ENCODE peak calls at places on chromosomes 6 and 20, in five cellular contexts. One of them, this sample, is unnamed.

GRCh38 chr6:112956696-112957525 is 609.8 kb downstream of the RFPL4B start:
- DNase-seq in activated CD4-positive, alpha-beta T cell treated with anti-CD3 and anti-CD28 coated beads, Interleukin-2, amount 50 U/mL, for 1 hour: no peak
- DNase-seq in RCC 7860: no peak
- DNase-seq in SHP77: no peak
- DNase-seq in amniotic epithelial cell: peak
- DNase-seq in this sample: no peak

GRCh38 chr6:137051790-137052472 is 7.2 kb upstream of the IL20RA start:
- DNase-seq in activated CD4-positive, alpha-beta T cell treated with anti-CD3 and anti-CD28 coated beads, Interleukin-2, amount 50 U/mL, for 1 hour: no peak
- DNase-seq in RCC 7860: no peak
- DNase-seq in SHP77: peak
- DNase-seq in amniotic epithelial cell: no peak
- DNase-seq in this sample: no peak

GRCh38 chr6:159754959-159755914 is 6.6 kb upstream of the ACAT2 start:
- DNase-seq in activated CD4-positive, alpha-beta T cell treated with anti-CD3 and anti-CD28 coated beads, Interleukin-2, amount 50 U/mL, for 1 hour: no peak
- DNase-seq in RCC 7860: no peak
- DNase-seq in SHP77: no peak
- DNase-seq in amniotic epithelial cell: peak
- DNase-seq in this sample: no peak

GRCh38 chr20:57032847-57033246 is 233.6 kb downstream of the BMP7 start:
- DNase-seq in activated CD4-positive, alpha-beta T cell treated with anti-CD3 and anti-CD28 coated beads, Interleukin-2, amount 50 U/mL, for 1 hour: no peak
- DNase-seq in RCC 7860: no peak
- DNase-seq in SHP77: no peak
- DNase-seq in amniotic epithelial cell: no peak
- DNase-seq in this sample: no peak

GRCh38 chr6:44041461-44042260 is 85.6 kb downstream of the MRPL14 start:
- DNase-seq in activated CD4-positive, alpha-beta T cell treated with anti-CD3 and anti-CD28 coated beads, Interleukin-2, amount 50 U/mL, for 1 hour: no peak
- DNase-seq in RCC 7860: peak
- DNase-seq in SHP77: no peak
- DNase-seq in amniotic epithelial cell: peak
- DNase-seq in this sample: no peak

GRCh38 chr6:113921299-113921904 is 49.5 kb downstream of the HDAC2 start:
- DNase-seq in activated CD4-positive, alpha-beta T cell treated with anti-CD3 and anti-CD28 coated beads, Interleukin-2, amount 50 U/mL, for 1 hour: no peak
- DNase-seq in RCC 7860: no peak
- DNase-seq in SHP77: no peak
- DNase-seq in amniotic epithelial cell: no peak
- DNase-seq in this sample: no peak

GRCh38 chr6:12083763-12084162 is 71.7 kb downstream of the HIVEP1 start:
- DNase-seq in activated CD4-positive, alpha-beta T cell treated with anti-CD3 and anti-CD28 coated beads, Interleukin-2, amount 50 U/mL, for 1 hour: no peak
- DNase-seq in RCC 7860: no peak
- DNase-seq in SHP77: no peak
- DNase-seq in amniotic epithelial cell: no peak
- DNase-seq in this sample: no peak

GRCh38 chr6:21598662-21599061 is 5.1 kb downstream of the SOX4 start:
- DNase-seq in activated CD4-positive, alpha-beta T cell treated with anti-CD3 and anti-CD28 coated beads, Interleukin-2, amount 50 U/mL, for 1 hour: no peak
- DNase-seq in RCC 7860: peak
- DNase-seq in SHP77: no peak
- DNase-seq in amniotic epithelial cell: peak
- DNase-seq in this sample: no peak

GRCh38 chr6:98653171-98653570 is 181.2 kb upstream of the POU3F2 start:
- DNase-seq in activated CD4-positive, alpha-beta T cell treated with anti-CD3 and anti-CD28 coated beads, Interleukin-2, amount 50 U/mL, for 1 hour: no peak
- DNase-seq in RCC 7860: no peak
- DNase-seq in SHP77: no peak
- DNase-seq in amniotic epithelial cell: no peak
- DNase-seq in this sample: no peak

GRCh38 chr20:1816384-1817381 is 78.5 kb upstream of the SIRPA start:
- DNase-seq in activated CD4-positive, alpha-beta T cell treated with anti-CD3 and anti-CD28 coated beads, Interleukin-2, amount 50 U/mL, for 1 hour: no peak
- DNase-seq in RCC 7860: peak
- DNase-seq in SHP77: no peak
- DNase-seq in amniotic epithelial cell: peak
- DNase-seq in this sample: no peak

This sample was measured in NCI-H1436.